ENCODE peak calls at places on chromosome 7, in six cellular contexts. C, M, H, W, N and R are unnamed samples.

GRCh38 chr7:157637216-157637954 is 300.6 kb downstream of the DNAJB6 start:
- ATAC-seq in C (no peak), W (no peak), M (no peak), H (no peak), N (no peak), R (no peak)

GRCh38 chr7:48300301-48300700 is 129.0 kb downstream of the ABCA13 start:
- ATAC-seq in C (no peak), M (no peak), H (no peak), N (no peak), W (no peak), R (no peak)

GRCh38 chr7:41731486-41732278 is 28.8 kb upstream of the INHBA start:
- ATAC-seq in H (peak), N (no peak), C (no peak), W (peak), M (no peak), R (peak)

GRCh38 chr7:110130669-110131068 is 960.3 kb upstream of the LRRN3 start:
- ATAC-seq in M (no peak), N (no peak), H (no peak), W (no peak), C (no peak), R (no peak)

GRCh38 chr7:87216701-87217508 is 2.6 kb downstream of the TMEM243 start:
- ATAC-seq in N (no peak), H (no peak), C (no peak), W (no peak), M (no peak), R (no peak)

GRCh38 chr7:91050677-91051076 is 213.6 kb upstream of the FZD1 start:
- ATAC-seq in N (no peak), M (no peak), H (peak), W (peak), C (no peak), R (no peak)

GRCh38 chr7:24102988-24103387 is 181.0 kb upstream of the NPY start:
- ATAC-seq in H (no peak), C (no peak), W (no peak), N (no peak), M (no peak), R (no peak)

GRCh38 chr7:129951076-129952011 is 1.4 kb downstream of the UBE2H start:
- ATAC-seq in W (peak), H (no peak), C (no peak), M (no peak), N (no peak), R (no peak)

GRCh38 chr7:569071-569855 is 49.6 kb upstream of the PDGFA start:
- ATAC-seq in H (no peak), M (no peak), W (no peak), N (no peak), C (no peak), R (no peak)

GRCh38 chr7:24052572-24053223 is 231.3 kb upstream of the NPY start:
- ATAC-seq in N (no peak), C (no peak), M (no peak), H (no peak), W (no peak), R (no peak)

GRCh38 chr7:1993031-1993685 is 239.6 kb downstream of the MAD1L1 start:
- ATAC-seq in C (no peak), M (no peak), H (no peak), N (no peak), W (peak), R (no peak)

GRCh38 chr7:43769791-43770465 is 11.4 kb downstream of the BLVRA start:
- ATAC-seq in W (no peak), N (peak), M (no peak), C (no peak), H (no peak), R (no peak)

GRCh38 chr7:43766564-43766963 is 8.1 kb downstream of the BLVRA start:
- ATAC-seq in C (no peak), H (no peak), W (no peak), N (no peak), M (no peak), R (no peak)

GRCh38 chr7:43768894-43769272 is 10.4 kb downstream of the BLVRA start:
- ATAC-seq in M (no peak), N (no peak), C (no peak), H (no peak), W (no peak), R (no peak)

GRCh38 chr7:43767311-43767710 is 8.8 kb downstream of the BLVRA start:
- ATAC-seq in H (no peak), W (no peak), N (no peak), M (no peak), C (no peak), R (no peak)

DNA sequence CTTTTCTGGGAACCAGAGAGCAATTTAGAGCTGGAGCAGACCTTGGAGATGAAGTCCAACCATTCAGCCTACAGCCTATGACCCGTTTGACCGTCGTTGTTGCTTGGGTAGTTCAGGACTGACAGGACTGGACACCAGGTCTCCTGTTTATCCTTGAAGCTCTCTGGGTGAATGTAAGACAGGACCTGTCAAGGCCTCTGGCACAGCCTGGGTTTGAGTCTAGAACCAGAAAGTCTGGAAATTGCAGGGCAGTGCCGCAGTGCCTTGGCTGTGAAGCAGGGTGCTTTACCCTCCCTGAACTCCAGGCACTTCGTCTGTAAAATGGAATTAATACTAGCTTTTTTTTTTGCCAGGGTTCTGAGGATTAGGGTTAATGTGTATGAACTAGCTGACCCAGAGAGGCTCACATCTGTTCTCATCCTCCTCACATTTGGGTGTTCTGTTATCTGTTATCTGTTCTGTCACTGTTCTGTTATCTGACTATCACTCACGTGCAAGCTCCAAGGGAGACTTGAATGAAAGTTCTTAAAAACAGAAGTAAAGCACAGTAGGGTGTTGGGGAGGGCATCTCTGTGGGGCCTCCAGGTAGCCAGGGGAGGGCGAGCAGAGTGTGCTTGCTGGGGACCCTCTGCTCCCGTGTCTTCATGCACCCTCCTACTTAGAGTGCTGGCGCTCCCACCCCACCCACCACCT is 9.9 kb downstream of the BLVRA start:
- ATAC-seq in H (no peak), W (no peak), M (no peak), N (no peak), C (no peak), R (no peak)
- TF ChIP-seq POLR2A in H (no peak), W (no peak), M (no peak), N (no peak), C (no peak), R (no peak)

DNA sequence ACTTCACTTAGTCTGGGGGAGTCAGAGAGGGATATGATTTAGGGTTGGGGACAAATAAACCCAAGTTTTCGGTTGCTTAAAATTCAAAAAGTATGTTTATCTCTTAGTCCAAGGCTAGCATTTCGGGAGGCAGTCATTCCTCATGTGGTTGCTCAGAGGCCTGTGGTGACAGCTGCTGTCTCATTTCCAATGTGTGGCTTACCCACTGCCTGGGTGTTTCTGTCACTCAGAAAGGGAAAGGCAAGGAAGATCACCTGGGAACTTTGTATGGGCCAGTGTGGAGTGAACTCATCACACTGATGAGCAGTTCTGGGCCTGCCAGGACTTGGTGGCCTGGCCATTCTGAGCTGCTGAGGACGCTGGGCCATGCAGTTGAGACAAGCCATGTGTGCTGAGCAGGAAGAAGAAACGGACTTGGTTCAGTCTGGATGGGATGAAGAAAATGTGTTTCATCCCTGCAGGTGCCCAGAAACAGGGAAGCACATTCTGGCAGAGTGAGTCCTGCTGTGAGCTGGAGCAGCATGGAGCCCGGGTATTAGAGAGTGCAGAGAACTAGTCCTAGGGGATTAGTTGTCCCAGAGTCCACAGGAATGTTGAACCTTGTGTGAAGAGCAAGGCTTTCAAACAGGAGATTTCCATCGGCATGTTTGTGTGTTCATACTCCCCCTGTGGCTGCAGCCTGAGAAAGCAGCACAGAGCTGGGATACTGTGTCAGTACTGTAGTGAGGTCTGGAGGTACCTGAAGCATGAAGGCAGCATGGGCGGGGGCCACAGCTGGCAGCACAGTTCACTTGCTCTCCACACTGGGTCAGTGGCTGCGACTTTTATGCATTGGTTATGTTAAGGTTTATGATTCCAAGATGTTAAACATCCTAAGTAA is 211.1 kb upstream of the IGFBP3 start:
- ATAC-seq in N (peak), H (peak), M (no peak), C (no peak), W (peak), R (no peak)
- TF ChIP-seq CTCF in N (peak), H (no peak), M (no peak), C (no peak), W (peak), R (no peak)

GRCh38 chr7:66076459-66077329 is 1.1 kb downstream of the ASL start:
- ATAC-seq in H (no peak), C (no peak), W (peak), N (no peak), M (no peak), R (no peak)

GRCh38 chr7:66070222-66070621 is 5.4 kb upstream of the ASL start:
- ATAC-seq in M (no peak), C (no peak), W (no peak), H (no peak), N (no peak), R (no peak)

GRCh38 chr7:66078067-66078466 is 2.4 kb downstream of the ASL start:
- ATAC-seq in W (peak), N (no peak), H (no peak), C (no peak), M (no peak), R (no peak)

DNA sequence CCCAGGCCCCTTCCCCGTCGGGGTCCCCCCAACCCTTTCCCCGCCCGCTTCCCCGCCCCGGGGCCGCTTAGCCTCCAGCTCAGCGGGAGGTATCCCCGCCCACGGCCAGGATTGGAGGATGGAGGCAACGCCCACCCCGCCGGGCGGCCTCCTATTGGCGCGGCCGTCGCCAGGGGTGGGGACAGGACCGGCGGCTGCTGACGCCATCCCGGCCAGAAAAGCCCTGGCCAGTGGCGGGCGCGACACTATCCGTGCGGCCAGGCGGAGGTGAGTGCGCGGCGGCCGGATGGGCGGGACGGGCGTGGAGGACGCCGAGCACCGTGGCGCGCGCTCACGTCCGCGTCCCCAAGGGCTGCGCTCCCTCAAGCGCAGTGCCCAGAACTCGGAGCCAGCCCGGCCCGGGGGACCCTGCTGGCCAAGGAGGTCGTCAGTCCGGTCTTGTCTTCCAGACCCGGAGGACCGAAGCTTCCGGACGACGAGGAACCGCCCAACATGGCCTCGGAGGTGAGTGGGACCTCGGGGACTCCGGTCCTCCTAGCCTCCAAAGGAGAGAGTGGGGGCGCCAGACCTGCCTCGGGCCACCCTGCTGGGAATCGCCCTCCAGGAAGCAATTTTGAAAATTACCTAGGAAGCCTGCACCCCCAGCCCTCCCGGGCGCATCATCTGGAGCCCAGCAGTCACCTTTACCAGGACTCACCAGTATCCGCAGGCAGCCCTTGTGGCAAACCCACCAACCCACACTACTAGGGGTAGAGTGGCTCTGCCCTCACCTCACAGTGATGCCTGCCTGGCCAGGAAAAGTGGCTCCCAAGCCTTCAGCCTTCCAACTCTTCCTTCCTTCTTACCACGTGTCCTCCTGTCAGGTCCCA is at the start of gene ASL:
- ATAC-seq in H (peak), N (peak), C (peak), W (peak), M (peak), R (peak)
- TF ChIP-seq POLR2A in H (no peak), N (peak), C (peak), W (peak), M (peak), R (peak)

GRCh38 chr7:66837007-66837406 is 84.0 kb upstream of the TMEM248 start:
- ATAC-seq in N (peak), W (peak), H (peak), M (no peak), C (no peak), R (no peak)
- TF ChIP-seq CTCF in N (peak), W (no peak), H (peak), M (no peak), C (no peak), R (no peak)